ENCODE peak calls at places on chromosomes 3 and 15, in nine cellular contexts. J is adrenal gland, O is H1, G is body of pancreas, W is breast epithelium, L is testis, Y is Peyer's patch, I is IMR-90, X is transverse colon. Q is an unnamed sample.

GRCh38 chr3:72223116-72223515 is 438.2 kb upstream of the PROK2 start:
- DNase-seq in I (no peak), W (no peak), O (no peak), L (no peak), Y (no peak), J (no peak), G (no peak), X (no peak), Q (no peak)

GRCh38 chr3:161177996-161178395 is 43.1 kb upstream of the NMD3 start:
- DNase-seq in I (no peak), O (no peak), G (no peak), W (no peak), Y (no peak), L (no peak), X (no peak), J (no peak), Q (no peak)

GRCh38 chr3:112056451-112056929 is 22.0 kb downstream of the TMPRSS7 start:
- DNase-seq in Y (no peak), J (no peak), L (no peak), G (no peak), I (peak), W (no peak), X (no peak), O (no peak), Q (no peak)

GRCh38 chr3:126446301-126446700 is 29.4 kb downstream of the ZXDC start:
- DNase-seq in W (no peak), X (no peak), J (no peak), I (no peak), L (peak), O (no peak), G (no peak), Y (peak), Q (no peak)

GRCh38 chr3:176789281-176789705 is 408.0 kb downstream of the TBL1XR1 start:
- DNase-seq in X (no peak), Y (no peak), J (no peak), I (no peak), O (no peak), G (no peak), W (no peak), L (no peak), Q (no peak)

GRCh38 chr3:146390006-146390772 is 79.2 kb downstream of the PLSCR2 start:
- DNase-seq in Y (no peak), I (no peak), L (no peak), J (no peak), W (no peak), G (no peak), O (no peak), X (no peak), Q (no peak)

GRCh38 chr3:195247086-195247862 is 23.7 kb downstream of the XXYLT1 start:
- DNase-seq in J (no peak), I (no peak), G (peak), Y (no peak), X (no peak), L (peak), W (no peak), O (no peak), Q (no peak)

GRCh38 chr3:60086811-60087210 is 1037.0 kb upstream of the CFAP20DC start:
- DNase-seq in J (no peak), W (no peak), O (no peak), X (no peak), L (no peak), G (no peak), Y (no peak), I (peak), Q (no peak)

GRCh38 chr3:187946031-187946691 is 200.9 kb upstream of the BCL6 start:
- DNase-seq in W (no peak), X (no peak), O (no peak), Y (no peak), I (peak), J (no peak), G (no peak), L (no peak), Q (no peak)

GRCh38 chr3:156135921-156136655 is 15.7 kb downstream of the KCNAB1 start:
- DNase-seq in J (no peak), O (no peak), G (no peak), W (no peak), Y (no peak), X (no peak), L (no peak), I (no peak), Q (no peak)

DNA sequence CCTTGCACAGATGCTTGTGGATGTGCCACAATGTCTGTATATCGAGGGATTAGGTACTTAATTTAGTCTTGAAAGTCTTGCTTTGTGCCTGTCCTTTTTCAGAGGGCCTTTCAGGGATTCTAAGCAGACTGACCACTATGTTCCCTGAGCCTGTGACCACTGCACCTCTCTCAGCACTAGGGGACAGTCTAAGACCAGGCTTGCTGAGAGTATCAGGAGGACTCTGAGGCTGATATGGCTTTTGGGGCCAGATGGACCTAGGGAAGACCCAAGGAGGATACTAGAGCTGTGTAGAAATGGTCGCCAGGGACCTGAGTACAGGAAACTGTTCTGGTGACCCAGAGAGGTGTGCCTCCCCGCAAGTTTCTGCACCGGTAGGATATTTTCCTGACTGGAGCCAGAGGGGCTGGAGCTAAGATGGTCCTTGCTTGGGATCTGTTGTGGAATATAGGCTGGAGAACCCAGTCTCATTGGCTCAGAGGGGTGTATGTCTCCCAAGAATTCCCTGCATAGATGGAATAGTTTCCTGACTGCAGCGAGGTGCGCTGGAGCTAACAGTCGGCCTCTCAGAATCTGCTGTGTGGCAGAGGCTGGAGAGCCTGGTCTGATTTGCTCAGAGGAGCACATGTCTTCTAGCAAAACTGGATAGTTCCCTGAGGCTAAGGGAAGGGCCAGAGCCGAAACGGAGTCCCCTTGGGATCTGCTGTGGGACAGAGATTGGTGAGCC is 213.2 kb upstream of the DCBLD2 start:
- DNase-seq in X (no peak), I (peak), L (peak), Y (no peak), J (peak), G (no peak), O (peak), W (no peak), Q (no peak)
- TF ChIP-seq CTCF in X (peak), I (peak), L (peak), Y (peak), J (peak), G (no peak), O (peak), W (no peak), Q (no peak)

GRCh38 chr3:20060924-20061323 is 20.7 kb downstream of the KAT2B start:
- DNase-seq in L (no peak), X (no peak), W (no peak), I (peak), J (no peak), Y (no peak), O (no peak), G (no peak), Q (no peak)

GRCh38 chr3:20057612-20058180 is 17.4 kb downstream of the KAT2B start:
- DNase-seq in O (no peak), J (no peak), L (no peak), X (no peak), I (no peak), Y (no peak), G (no peak), W (no peak), Q (no peak)

GRCh38 chr3:20054549-20054987 is 14.3 kb downstream of the KAT2B start:
- DNase-seq in O (no peak), G (peak), W (peak), Y (peak), I (peak), J (peak), L (peak), X (peak), Q (no peak)

GRCh38 chr3:20055020-20055775 is 15.0 kb downstream of the KAT2B start:
- DNase-seq in X (no peak), Y (no peak), W (no peak), G (no peak), O (no peak), J (no peak), L (no peak), I (no peak), Q (no peak)

DNA sequence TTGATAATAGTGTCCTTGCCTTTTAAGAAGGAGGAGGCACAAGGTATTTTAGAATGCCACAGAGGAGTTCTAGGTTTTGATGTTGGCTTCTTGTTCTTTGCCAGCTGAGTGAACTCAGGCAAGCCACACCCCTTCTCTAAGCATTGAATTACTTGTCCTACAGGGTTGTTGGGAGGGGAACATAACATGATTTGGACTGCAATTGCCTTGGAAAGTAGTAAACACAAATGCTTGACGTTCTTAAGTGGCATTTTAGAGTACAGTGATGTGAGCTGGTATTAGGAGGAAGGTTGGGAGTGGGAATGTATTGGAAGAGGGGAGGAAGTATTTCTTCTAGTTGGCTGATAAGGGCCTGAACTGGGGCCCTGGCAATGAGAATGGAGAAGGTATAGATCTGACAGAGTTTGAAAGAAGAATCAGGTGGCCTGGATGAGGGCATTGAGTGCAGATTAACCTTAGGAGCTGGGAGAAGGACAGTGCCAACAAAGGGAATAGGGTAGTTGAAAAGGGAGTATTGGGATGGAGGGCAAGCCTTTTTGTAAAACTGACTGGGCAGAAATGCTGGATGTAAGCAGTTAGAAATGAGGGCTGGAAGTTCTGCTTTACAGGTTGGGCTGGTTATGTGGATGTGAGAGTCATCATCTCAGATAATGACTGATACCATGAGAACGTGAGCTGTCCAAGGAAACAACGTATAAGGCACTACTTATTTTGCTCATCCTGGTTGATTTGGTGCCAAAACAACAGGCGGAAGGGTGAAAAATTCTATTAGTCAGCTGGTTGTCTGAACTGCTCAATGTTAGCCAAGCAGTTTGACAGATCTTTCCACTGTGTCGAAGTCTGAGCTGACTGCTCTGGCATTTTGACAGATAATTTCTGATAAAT is 16.7 kb downstream of the KAT2B start:
- DNase-seq in O (no peak), G (no peak), I (peak), J (peak), L (no peak), W (no peak), X (no peak), Y (no peak), Q (no peak)
- H3K27ac ChIP-seq in O (no peak), G (peak), I (no peak), J (peak), L (peak), W (peak), X (peak), Y (no peak), Q (peak)

GRCh38 chr15:90881978-90882721 is 2.2 kb upstream of the FES start:
- DNase-seq in I (no peak), O (no peak), Y (peak), W (no peak), L (no peak), G (no peak), J (no peak), X (no peak), Q (no peak)
- TF ChIP-seq POLR2A in I (no peak), O (no peak), Y (no peak), W (no peak), L (no peak), G (no peak), J (no peak), X (no peak), Q (no peak)

GRCh38 chr3:190972196-190972595 is 109.7 kb upstream of the GMNC start:
- DNase-seq in I (no peak), Y (no peak), O (no peak), W (no peak), J (no peak), G (no peak), X (no peak), L (no peak), Q (no peak)

GRCh38 chr3:190973760-190974159 is 111.3 kb upstream of the GMNC start:
- DNase-seq in I (no peak), O (no peak), J (no peak), G (no peak), X (no peak), Y (no peak), L (no peak), W (no peak), Q (no peak)

GRCh38 chr3:190970560-190970959 is 108.1 kb upstream of the GMNC start:
- DNase-seq in Y (no peak), G (no peak), J (no peak), W (no peak), X (no peak), O (no peak), I (no peak), L (no peak), Q (no peak)

GRCh38 chr3:190968616-190969015 is 106.1 kb upstream of the GMNC start:
- DNase-seq in W (no peak), X (no peak), L (no peak), I (no peak), J (no peak), O (no peak), G (no peak), Y (no peak), Q (no peak)

DNA sequence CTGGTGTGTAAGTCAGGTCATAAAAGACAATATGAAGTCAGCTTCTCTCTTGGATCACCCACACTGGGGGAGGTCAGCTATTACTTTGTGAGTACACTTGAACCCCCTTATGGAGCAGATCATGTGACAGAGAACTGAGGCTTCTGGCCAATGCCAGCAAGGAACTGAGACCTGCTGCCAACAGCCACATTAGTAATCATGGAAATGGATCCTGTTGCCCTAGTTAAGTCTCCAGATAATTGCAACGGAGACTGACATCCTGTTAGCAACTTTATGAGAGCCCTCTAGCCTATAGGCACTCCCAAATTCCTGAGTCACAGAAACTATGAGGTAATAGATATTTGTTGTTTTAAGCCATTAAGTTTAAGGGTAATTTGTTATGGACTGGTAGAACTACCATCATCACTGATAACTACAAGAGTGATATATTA is 110.4 kb upstream of the GMNC start:
- DNase-seq in O (no peak), G (no peak), X (no peak), Y (no peak), W (no peak), I (no peak), J (no peak), L (no peak), Q (no peak)
- TF ChIP-seq CTCF in O (no peak), G (no peak), X (no peak), Y (no peak), W (no peak), I (no peak), J (no peak), L (no peak), Q (no peak)

GRCh38 chr15:56890038-56890437 is 28.4 kb upstream of the TCF12 start:
- DNase-seq in I (no peak), W (no peak), X (no peak), O (no peak), Y (no peak), G (no peak), L (no peak), J (no peak), Q (no peak)
- H3K27ac ChIP-seq in I (no peak), W (no peak), X (no peak), O (no peak), Y (no peak), G (no peak), L (no peak), J (no peak), Q (no peak)

GRCh38 chr3:128497305-128498126 is 4.5 kb upstream of the GATA2 start:
- DNase-seq in Y (peak), W (no peak), G (peak), J (peak), O (peak), L (peak), I (no peak), X (peak), Q (peak)
- TF ChIP-seq POLR2A in Y (no peak), W (no peak), G (no peak), J (no peak), O (no peak), L (no peak), I (no peak), X (no peak), Q (no peak)

DNA sequence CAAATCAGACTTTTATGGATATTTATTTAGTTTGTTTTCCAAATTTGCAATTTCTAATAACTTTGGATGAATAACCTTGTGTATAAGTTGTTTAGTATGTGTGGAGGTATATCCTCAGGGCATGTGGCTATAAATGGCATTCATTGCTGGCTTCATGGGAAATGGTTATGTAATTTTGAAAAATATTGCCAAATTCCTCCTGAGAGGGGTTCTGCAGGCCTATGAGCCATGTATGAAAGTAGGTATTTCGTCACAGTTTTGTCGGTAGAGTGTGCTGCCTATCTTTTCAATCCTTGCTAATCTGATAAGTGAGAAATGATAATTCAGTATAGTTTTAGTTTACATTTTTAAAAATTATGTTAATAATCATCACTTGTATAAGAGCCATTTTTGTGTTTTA is 256.4 kb upstream of the ZNF385D start:
- DNase-seq in G (no peak), L (no peak), X (no peak), I (no peak), J (no peak), Y (no peak), W (no peak), O (no peak), Q (no peak)
- TF ChIP-seq CTCF in G (no peak), L (no peak), X (no peak), I (no peak), J (no peak), Y (no peak), W (no peak), O (no peak), Q (no peak)

DNA sequence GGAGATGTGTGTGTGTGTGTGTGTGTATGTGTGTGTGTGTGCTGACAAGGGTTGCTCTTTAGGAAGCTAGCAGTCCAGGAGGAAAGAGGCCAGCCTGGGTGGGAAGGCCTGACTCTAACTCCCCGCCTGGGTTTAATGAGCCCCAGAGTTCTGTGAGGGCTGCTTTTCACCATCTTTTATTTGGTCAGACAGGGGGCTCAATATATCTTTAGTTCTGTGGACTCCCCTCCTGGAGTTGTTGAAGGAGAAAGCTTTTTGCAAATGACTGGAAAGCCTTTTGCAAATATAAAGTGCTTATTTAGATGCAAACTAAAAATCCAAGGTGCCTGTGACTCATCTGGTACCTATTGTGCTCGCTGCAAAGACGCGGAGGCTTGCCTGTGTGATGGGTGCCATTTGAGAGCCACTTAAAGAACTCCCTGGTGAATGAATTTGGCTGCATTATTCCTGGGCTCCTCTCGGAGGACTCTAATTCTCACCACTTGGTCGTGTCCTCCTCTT is 24.5 kb downstream of the DRD3 start:
- DNase-seq in W (no peak), I (no peak), J (no peak), X (no peak), O (peak), L (no peak), G (no peak), Y (no peak), Q (no peak)
- H3K27ac ChIP-seq in W (no peak), I (no peak), J (no peak), X (no peak), O (peak), L (no peak), G (no peak), Y (no peak), Q (no peak)